ENCODE peak calls at places on chromosomes 12 and 14, in six cellular contexts. One of them, this sample, is unnamed.

GRCh38 chr12:124149287-124149686 is 145.6 kb upstream of the RFLNA start:
- DNase-seq in bronchial epithelial cell: no peak
- DNase-seq in glutamatergic neuron: no peak
- DNase-seq in astrocyte of the spinal cord: no peak
- DNase-seq in OCI-LY7: no peak
- DNase-seq in nephron progenitor cell: no peak
- DNase-seq in this sample: no peak

GRCh38 chr14:30210630-30211029 is 283.0 kb upstream of the PRKD1 start:
- DNase-seq in bronchial epithelial cell: peak; percentile 53
- DNase-seq in glutamatergic neuron: no peak
- DNase-seq in astrocyte of the spinal cord: peak; percentile 34
- DNase-seq in OCI-LY7: no peak
- DNase-seq in nephron progenitor cell: no peak
- DNase-seq in this sample: no peak

GRCh38 chr12:99847936-99848335 is 136.8 kb downstream of the ANKS1B start:
- DNase-seq in bronchial epithelial cell: no peak
- DNase-seq in glutamatergic neuron: no peak
- DNase-seq in astrocyte of the spinal cord: no peak
- DNase-seq in OCI-LY7: no peak
- DNase-seq in nephron progenitor cell: no peak
- DNase-seq in this sample: no peak

GRCh38 chr14:38721822-38722431 is 381.1 kb downstream of the SEC23A start:
- DNase-seq in bronchial epithelial cell: peak; percentile 46
- DNase-seq in glutamatergic neuron: peak; percentile 55
- DNase-seq in astrocyte of the spinal cord: peak; percentile 62
- DNase-seq in OCI-LY7: peak; percentile 37
- DNase-seq in nephron progenitor cell: peak; percentile 61
- DNase-seq in this sample: peak; percentile 54

GRCh38 chr12:29073631-29074239 is 75.3 kb upstream of the FAR2 start:
- DNase-seq in bronchial epithelial cell: peak; percentile 50
- DNase-seq in glutamatergic neuron: no peak
- DNase-seq in astrocyte of the spinal cord: peak; percentile 66
- DNase-seq in OCI-LY7: peak; percentile 47
- DNase-seq in nephron progenitor cell: no peak
- DNase-seq in this sample: peak; percentile 6

GRCh38 chr14:62373889-62374394 is 611.7 kb downstream of the SNAPC1 start:
- DNase-seq in bronchial epithelial cell: peak; percentile 35
- DNase-seq in glutamatergic neuron: no peak
- DNase-seq in astrocyte of the spinal cord: no peak
- DNase-seq in OCI-LY7: no peak
- DNase-seq in nephron progenitor cell: no peak
- DNase-seq in this sample: no peak

GRCh38 chr12:60106207-60106606 is 510.4 kb downstream of the SLC16A7 start:
- DNase-seq in bronchial epithelial cell: peak; percentile 44
- DNase-seq in glutamatergic neuron: no peak
- DNase-seq in astrocyte of the spinal cord: peak; percentile 37
- DNase-seq in OCI-LY7: no peak
- DNase-seq in nephron progenitor cell: no peak
- DNase-seq in this sample: no peak

GRCh38 chr14:88542857-88543795 is 11.7 kb downstream of the PTPN21 start:
- DNase-seq in bronchial epithelial cell: no peak
- DNase-seq in glutamatergic neuron: no peak
- DNase-seq in astrocyte of the spinal cord: no peak
- DNase-seq in OCI-LY7: no peak
- DNase-seq in nephron progenitor cell: no peak
- DNase-seq in this sample: no peak

GRCh38 chr14:89695846-89696245 is 258.7 kb downstream of the EFCAB11 start:
- DNase-seq in bronchial epithelial cell: no peak
- DNase-seq in glutamatergic neuron: no peak
- DNase-seq in astrocyte of the spinal cord: no peak
- DNase-seq in OCI-LY7: no peak
- DNase-seq in nephron progenitor cell: no peak
- DNase-seq in this sample: no peak

GRCh38 chr12:68796399-68796798 is 11.6 kb upstream of the MDM2 start:
- DNase-seq in bronchial epithelial cell: no peak
- DNase-seq in glutamatergic neuron: no peak
- DNase-seq in astrocyte of the spinal cord: no peak
- DNase-seq in OCI-LY7: no peak
- DNase-seq in nephron progenitor cell: no peak
- DNase-seq in this sample: no peak

GRCh38 chr12:59627582-59627981 is 31.8 kb downstream of the SLC16A7 start:
- DNase-seq in bronchial epithelial cell: no peak
- DNase-seq in glutamatergic neuron: no peak
- DNase-seq in astrocyte of the spinal cord: no peak
- DNase-seq in OCI-LY7: no peak
- DNase-seq in nephron progenitor cell: no peak
- DNase-seq in this sample: no peak

GRCh38 chr12:124338448-124338847 is 43.6 kb downstream of the RFLNA start:
- DNase-seq in bronchial epithelial cell: no peak
- DNase-seq in glutamatergic neuron: no peak
- DNase-seq in astrocyte of the spinal cord: no peak
- DNase-seq in OCI-LY7: no peak
- DNase-seq in nephron progenitor cell: no peak
- DNase-seq in this sample: no peak

GRCh38 chr14:29274890-29275651 is 508.5 kb downstream of the FOXG1 start:
- DNase-seq in bronchial epithelial cell: no peak
- DNase-seq in glutamatergic neuron: peak; percentile 19
- DNase-seq in astrocyte of the spinal cord: no peak
- DNase-seq in OCI-LY7: no peak
- DNase-seq in nephron progenitor cell: no peak
- DNase-seq in this sample: no peak

GRCh38 chr12:69405466-69405865 is 45.9 kb downstream of the YEATS4 start:
- DNase-seq in bronchial epithelial cell: peak; percentile 98
- DNase-seq in glutamatergic neuron: no peak
- DNase-seq in astrocyte of the spinal cord: peak; percentile 96
- DNase-seq in OCI-LY7: no peak
- DNase-seq in nephron progenitor cell: no peak
- DNase-seq in this sample: no peak

GRCh38 chr12:43951286-43951685 is 115.4 kb downstream of the TMEM117 start:
- DNase-seq in bronchial epithelial cell: no peak
- DNase-seq in glutamatergic neuron: peak; percentile 22
- DNase-seq in astrocyte of the spinal cord: no peak
- DNase-seq in OCI-LY7: no peak
- DNase-seq in nephron progenitor cell: no peak
- DNase-seq in this sample: no peak

GRCh38 chr12:69671597-69671996 is 27.5 kb downstream of the BEST3 start:
- DNase-seq in bronchial epithelial cell: no peak
- DNase-seq in glutamatergic neuron: no peak
- DNase-seq in astrocyte of the spinal cord: no peak
- DNase-seq in OCI-LY7: no peak
- DNase-seq in nephron progenitor cell: no peak
- DNase-seq in this sample: no peak

GRCh38 chr14:94392510-94392935 is 4.1 kb upstream of the SERPINA1 start:
- DNase-seq in bronchial epithelial cell: peak; percentile 76
- DNase-seq in glutamatergic neuron: no peak
- DNase-seq in astrocyte of the spinal cord: peak; percentile 17
- DNase-seq in OCI-LY7: no peak
- DNase-seq in nephron progenitor cell: no peak
- DNase-seq in this sample: no peak

GRCh38 chr12:57208946-57209282 is 7.7 kb upstream of the NXPH4 start:
- DNase-seq in bronchial epithelial cell: no peak
- DNase-seq in glutamatergic neuron: no peak
- DNase-seq in astrocyte of the spinal cord: no peak
- DNase-seq in OCI-LY7: no peak
- DNase-seq in nephron progenitor cell: no peak
- DNase-seq in this sample: no peak

GRCh38 chr12:50572275-50572674 is 67.5 kb downstream of the DIP2B start:
- DNase-seq in bronchial epithelial cell: peak; percentile 76
- DNase-seq in glutamatergic neuron: no peak
- DNase-seq in astrocyte of the spinal cord: peak; percentile 58
- DNase-seq in OCI-LY7: no peak
- DNase-seq in nephron progenitor cell: no peak
- DNase-seq in this sample: no peak

GRCh38 chr14:78401866-78402265 is 231.7 kb downstream of the NRXN3 start:
- DNase-seq in bronchial epithelial cell: peak; percentile 73
- DNase-seq in glutamatergic neuron: no peak
- DNase-seq in astrocyte of the spinal cord: peak; percentile 42
- DNase-seq in OCI-LY7: no peak
- DNase-seq in nephron progenitor cell: no peak
- DNase-seq in this sample: no peak

GRCh38 chr12:5440973-5441372 is 9.1 kb downstream of the NTF3 start:
- DNase-seq in bronchial epithelial cell: no peak
- DNase-seq in glutamatergic neuron: no peak
- DNase-seq in astrocyte of the spinal cord: no peak
- DNase-seq in OCI-LY7: no peak
- DNase-seq in nephron progenitor cell: no peak
- DNase-seq in this sample: no peak

GRCh38 chr12:5439788-5440300 is 7.9 kb downstream of the NTF3 start:
- DNase-seq in bronchial epithelial cell: no peak
- DNase-seq in glutamatergic neuron: no peak
- DNase-seq in astrocyte of the spinal cord: no peak
- DNase-seq in OCI-LY7: no peak
- DNase-seq in nephron progenitor cell: no peak
- DNase-seq in this sample: no peak

GRCh38 chr12:5441497-5442236 is 9.8 kb downstream of the NTF3 start:
- DNase-seq in bronchial epithelial cell: no peak
- DNase-seq in glutamatergic neuron: no peak
- DNase-seq in astrocyte of the spinal cord: peak; percentile 50
- DNase-seq in OCI-LY7: no peak
- DNase-seq in nephron progenitor cell: no peak
- DNase-seq in this sample: no peak

GRCh38 chr12:5444520-5444919 is 12.6 kb downstream of the NTF3 start:
- DNase-seq in bronchial epithelial cell: no peak
- DNase-seq in glutamatergic neuron: no peak
- DNase-seq in astrocyte of the spinal cord: no peak
- DNase-seq in OCI-LY7: no peak
- DNase-seq in nephron progenitor cell: no peak
- DNase-seq in this sample: no peak

GRCh38 chr12:5442251-5443006 is 10.5 kb downstream of the NTF3 start:
- DNase-seq in bronchial epithelial cell: peak; percentile 66
- DNase-seq in glutamatergic neuron: no peak
- DNase-seq in astrocyte of the spinal cord: peak; percentile 58
- DNase-seq in OCI-LY7: peak; percentile 42
- DNase-seq in nephron progenitor cell: no peak
- DNase-seq in this sample: peak; percentile 20
- TF ChIP-seq CTCF in bronchial epithelial cell: peak; percentile 65
- TF ChIP-seq CTCF in glutamatergic neuron: no peak
- TF ChIP-seq CTCF in astrocyte of the spinal cord: peak; percentile 70
- TF ChIP-seq CTCF in OCI-LY7: peak; percentile 73
- TF ChIP-seq CTCF in nephron progenitor cell: peak; percentile 58
- TF ChIP-seq CTCF in this sample: peak; percentile 83

GRCh38 chr14:54768501-54768900 is 134.1 kb downstream of the GCH1 start:
- DNase-seq in bronchial epithelial cell: no peak
- DNase-seq in glutamatergic neuron: no peak
- DNase-seq in astrocyte of the spinal cord: no peak
- DNase-seq in OCI-LY7: no peak
- DNase-seq in nephron progenitor cell: no peak
- DNase-seq in this sample: no peak

GRCh38 chr14:54763761-54764160 is 138.9 kb downstream of the GCH1 start:
- DNase-seq in bronchial epithelial cell: no peak
- DNase-seq in glutamatergic neuron: no peak
- DNase-seq in astrocyte of the spinal cord: no peak
- DNase-seq in OCI-LY7: no peak
- DNase-seq in nephron progenitor cell: no peak
- DNase-seq in this sample: no peak

GRCh38 chr14:54767450-54767849 is 135.2 kb downstream of the GCH1 start:
- DNase-seq in bronchial epithelial cell: no peak
- DNase-seq in glutamatergic neuron: no peak
- DNase-seq in astrocyte of the spinal cord: no peak
- DNase-seq in OCI-LY7: no peak
- DNase-seq in nephron progenitor cell: no peak
- DNase-seq in this sample: no peak

GRCh38 chr14:54767139-54767431 is 135.5 kb downstream of the GCH1 start:
- DNase-seq in bronchial epithelial cell: no peak
- DNase-seq in glutamatergic neuron: no peak
- DNase-seq in astrocyte of the spinal cord: no peak
- DNase-seq in OCI-LY7: no peak
- DNase-seq in nephron progenitor cell: no peak
- DNase-seq in this sample: no peak

GRCh38 chr14:54766276-54767138 is 136.1 kb downstream of the GCH1 start:
- DNase-seq in bronchial epithelial cell: no peak
- DNase-seq in glutamatergic neuron: no peak
- DNase-seq in astrocyte of the spinal cord: no peak
- DNase-seq in OCI-LY7: no peak
- DNase-seq in nephron progenitor cell: no peak
- DNase-seq in this sample: no peak
- TF ChIP-seq CTCF in bronchial epithelial cell: no peak
- TF ChIP-seq CTCF in glutamatergic neuron: no peak
- TF ChIP-seq CTCF in astrocyte of the spinal cord: no peak
- TF ChIP-seq CTCF in OCI-LY7: no peak
- TF ChIP-seq CTCF in nephron progenitor cell: no peak
- TF ChIP-seq CTCF in this sample: no peak

GRCh38 chr14:53295985-53296582 is 143.0 kb upstream of the DDHD1 start:
- DNase-seq in bronchial epithelial cell: peak; percentile 28
- DNase-seq in glutamatergic neuron: no peak
- DNase-seq in astrocyte of the spinal cord: peak; percentile 45
- DNase-seq in OCI-LY7: peak; percentile 57
- DNase-seq in nephron progenitor cell: peak; percentile 28
- DNase-seq in this sample: peak; percentile 26
- TF ChIP-seq CTCF in bronchial epithelial cell: peak; percentile 33
- TF ChIP-seq CTCF in glutamatergic neuron: peak; percentile 96
- TF ChIP-seq CTCF in astrocyte of the spinal cord: no peak
- TF ChIP-seq CTCF in OCI-LY7: peak; percentile 93
- TF ChIP-seq CTCF in nephron progenitor cell: peak; percentile 73
- TF ChIP-seq CTCF in this sample: peak; percentile 88

DNA sequence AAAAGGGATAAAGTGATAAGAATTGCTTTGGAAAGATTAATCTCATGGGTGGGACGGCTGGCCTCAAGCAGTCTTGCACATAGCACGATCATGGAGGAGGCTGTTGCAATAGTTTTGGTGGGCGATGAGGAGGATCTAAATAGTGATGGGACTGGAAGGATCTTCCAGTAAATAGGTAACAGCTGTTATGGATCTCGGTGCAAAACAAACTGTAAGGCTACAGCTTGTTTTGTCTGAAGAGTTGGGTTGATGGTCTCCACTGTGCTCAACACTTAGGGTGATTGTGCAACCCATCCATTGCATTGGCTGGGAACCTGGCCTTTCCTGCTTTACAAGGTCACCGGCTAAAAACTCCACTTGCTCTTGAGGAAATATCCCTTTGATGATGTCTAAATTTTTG is 21.0 kb downstream of the IGF1 start:
- DNase-seq in bronchial epithelial cell: no peak
- DNase-seq in glutamatergic neuron: no peak
- DNase-seq in astrocyte of the spinal cord: no peak
- DNase-seq in OCI-LY7: no peak
- DNase-seq in nephron progenitor cell: no peak
- DNase-seq in this sample: no peak
- TF ChIP-seq CTCF in bronchial epithelial cell: no peak
- TF ChIP-seq CTCF in glutamatergic neuron: no peak
- TF ChIP-seq CTCF in astrocyte of the spinal cord: no peak
- TF ChIP-seq CTCF in OCI-LY7: no peak
- TF ChIP-seq CTCF in nephron progenitor cell: no peak
- TF ChIP-seq CTCF in this sample: no peak

GRCh38 chr14:43143106-43143505 is 1364.0 kb downstream of the FSCB start:
- DNase-seq in bronchial epithelial cell: no peak
- DNase-seq in glutamatergic neuron: no peak
- DNase-seq in astrocyte of the spinal cord: no peak
- DNase-seq in OCI-LY7: no peak
- DNase-seq in nephron progenitor cell: no peak
- DNase-seq in this sample: no peak
- TF ChIP-seq CTCF in bronchial epithelial cell: no peak
- TF ChIP-seq CTCF in glutamatergic neuron: no peak
- TF ChIP-seq CTCF in astrocyte of the spinal cord: no peak
- TF ChIP-seq CTCF in OCI-LY7: no peak
- TF ChIP-seq CTCF in nephron progenitor cell: no peak
- TF ChIP-seq CTCF in this sample: no peak

DNA sequence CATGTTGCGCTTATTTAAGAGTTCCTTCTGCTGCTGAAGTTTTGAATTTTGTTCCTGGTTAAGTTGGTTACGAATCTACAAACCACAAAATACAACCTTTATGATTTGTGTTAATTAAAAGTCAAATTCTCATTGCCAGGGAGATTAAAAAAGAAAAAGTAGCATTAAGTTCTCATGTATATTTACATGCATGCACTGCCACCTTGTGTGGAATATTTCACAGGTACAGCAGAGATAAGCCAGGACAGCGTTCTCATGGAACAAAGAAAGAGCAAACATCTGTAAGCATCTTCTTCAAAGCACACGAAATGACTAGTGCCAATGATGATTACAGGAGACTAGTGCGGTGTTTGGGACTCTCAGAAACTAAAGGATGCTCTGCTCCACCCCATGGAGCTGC is 34.2 kb downstream of the ZFYVE21 start:
- DNase-seq in bronchial epithelial cell: no peak
- DNase-seq in glutamatergic neuron: no peak
- DNase-seq in astrocyte of the spinal cord: no peak
- DNase-seq in OCI-LY7: peak; percentile 27
- DNase-seq in nephron progenitor cell: no peak
- DNase-seq in this sample: no peak
- TF ChIP-seq CTCF in bronchial epithelial cell: no peak
- TF ChIP-seq CTCF in glutamatergic neuron: no peak
- TF ChIP-seq CTCF in astrocyte of the spinal cord: peak; percentile 9
- TF ChIP-seq CTCF in OCI-LY7: peak; percentile 65
- TF ChIP-seq CTCF in nephron progenitor cell: no peak
- TF ChIP-seq CTCF in this sample: no peak